ENCODE peak calls at places on chromosomes 4 and X, in four cellular contexts. One of them, this sample, is unnamed.
A peak's percentile ranks its signal among the peaks of the same experiment; 100 is the strongest.

GRCh38 chrX:16119353-16120220 is 3.8 kb upstream of the GRPR start:
- DNase-seq in ovary: no peak
- DNase-seq in cardiac muscle cell: no peak
- DNase-seq in brain microvascular endothelial cell: no peak
- DNase-seq in this sample: no peak

GRCh38 chr4:166577639-166578038 is 656.7 kb downstream of the SPOCK3 start:
- DNase-seq in ovary: no peak
- DNase-seq in cardiac muscle cell: no peak
- DNase-seq in brain microvascular endothelial cell: no peak
- DNase-seq in this sample: no peak

GRCh38 chr4:150510176-150510875 is 71.6 kb upstream of the MAB21L2 start:
- DNase-seq in ovary: no peak
- DNase-seq in brain microvascular endothelial cell: peak; percentile 49
- DNase-seq in cardiac muscle cell: peak; percentile 88
- DNase-seq in this sample: no peak

GRCh38 chrX:150357790-150358189 is 5.3 kb upstream of the MAMLD1 start:
- DNase-seq in brain microvascular endothelial cell: no peak
- DNase-seq in cardiac muscle cell: no peak
- DNase-seq in ovary: no peak
- DNase-seq in this sample: no peak

GRCh38 chrX:132022115-132022862 is 813 bp upstream of the STK26 start:
- DNase-seq in brain microvascular endothelial cell: no peak
- DNase-seq in cardiac muscle cell: peak; percentile 10
- DNase-seq in ovary: no peak
- DNase-seq in this sample: no peak

GRCh38 chr4:156934259-156934635 is 37.4 kb downstream of the PDGFC start:
- DNase-seq in cardiac muscle cell: no peak
- DNase-seq in ovary: no peak
- DNase-seq in brain microvascular endothelial cell: no peak
- DNase-seq in this sample: no peak

GRCh38 chrX:17591741-17592110 is 145.6 kb upstream of the SCML1 start:
- DNase-seq in ovary: no peak
- DNase-seq in brain microvascular endothelial cell: peak; percentile 67
- DNase-seq in cardiac muscle cell: peak; percentile 82
- DNase-seq in this sample: no peak

GRCh38 chr4:106270708-106271107 is 45.3 kb downstream of the TBCK start:
- DNase-seq in brain microvascular endothelial cell: no peak
- DNase-seq in ovary: no peak
- DNase-seq in cardiac muscle cell: no peak
- DNase-seq in this sample: no peak

GRCh38 chr4:100147198-100147597 is 43.1 kb downstream of the DDIT4L start:
- DNase-seq in brain microvascular endothelial cell: no peak
- DNase-seq in cardiac muscle cell: no peak
- DNase-seq in ovary: no peak
- DNase-seq in this sample: no peak

GRCh38 chrX:21725498-21725897 is 32.4 kb downstream of the SMPX start:
- DNase-seq in cardiac muscle cell: no peak
- DNase-seq in ovary: no peak
- DNase-seq in brain microvascular endothelial cell: no peak
- DNase-seq in this sample: no peak

GRCh38 chr4:88477229-88477860 is 20.4 kb downstream of the HERC5 start:
- DNase-seq in ovary: no peak
- DNase-seq in cardiac muscle cell: no peak
- DNase-seq in brain microvascular endothelial cell: no peak
- DNase-seq in this sample: no peak

GRCh38 chr4:88481557-88481956 is 24.6 kb downstream of the HERC5 start:
- DNase-seq in brain microvascular endothelial cell: no peak
- DNase-seq in ovary: no peak
- DNase-seq in cardiac muscle cell: peak; percentile 20
- DNase-seq in this sample: no peak

GRCh38 chr4:88478247-88478646 is 21.3 kb downstream of the HERC5 start:
- DNase-seq in brain microvascular endothelial cell: no peak
- DNase-seq in cardiac muscle cell: no peak
- DNase-seq in ovary: no peak
- DNase-seq in this sample: no peak
- TF ChIP-seq CTCF in brain microvascular endothelial cell: no peak
- TF ChIP-seq CTCF in cardiac muscle cell: no peak
- TF ChIP-seq CTCF in ovary: no peak
- TF ChIP-seq CTCF in this sample: no peak

GRCh38 chr4:103496800-103497199 is 223.0 kb downstream of the TACR3 start:
- DNase-seq in ovary: no peak
- DNase-seq in brain microvascular endothelial cell: no peak
- DNase-seq in cardiac muscle cell: no peak
- DNase-seq in this sample: no peak

GRCh38 chr4:103497692-103498091 is 222.1 kb downstream of the TACR3 start:
- DNase-seq in brain microvascular endothelial cell: no peak
- DNase-seq in ovary: no peak
- DNase-seq in cardiac muscle cell: no peak
- DNase-seq in this sample: no peak

GRCh38 chr4:103493450-103494159 is 226.2 kb downstream of the TACR3 start:
- DNase-seq in brain microvascular endothelial cell: no peak
- DNase-seq in ovary: no peak
- DNase-seq in cardiac muscle cell: no peak
- DNase-seq in this sample: no peak

GRCh38 chr4:103498161-103499070 is 221.4 kb downstream of the TACR3 start:
- DNase-seq in cardiac muscle cell: peak; percentile 45
- DNase-seq in ovary: no peak
- DNase-seq in brain microvascular endothelial cell: peak; percentile 42
- DNase-seq in this sample: no peak

DNA sequence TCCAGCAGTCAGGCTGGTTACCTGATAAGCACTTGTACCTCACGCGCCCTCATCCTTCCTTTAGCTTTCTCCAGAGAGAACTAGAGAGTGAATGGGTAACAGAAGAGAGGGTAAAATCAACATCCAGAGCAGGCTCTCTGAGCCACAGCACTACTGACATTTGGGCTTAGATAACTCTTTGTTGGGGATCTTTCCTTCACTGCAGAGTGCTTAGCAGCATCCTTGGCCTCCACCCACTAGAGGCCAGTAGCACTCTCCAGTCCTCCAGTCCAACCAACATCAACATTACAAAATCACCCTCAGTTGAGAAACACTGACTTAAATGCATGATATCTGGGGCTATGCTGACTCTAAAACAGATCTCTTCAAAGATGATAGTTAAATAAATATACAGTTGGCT is 220.7 kb downstream of the TACR3 start:
- DNase-seq in cardiac muscle cell: peak; percentile 6
- DNase-seq in brain microvascular endothelial cell: no peak
- DNase-seq in ovary: no peak
- DNase-seq in this sample: no peak
- TF ChIP-seq CTCF in cardiac muscle cell: peak; percentile 12
- TF ChIP-seq CTCF in brain microvascular endothelial cell: peak; percentile 32
- TF ChIP-seq CTCF in ovary: no peak
- TF ChIP-seq CTCF in this sample: no peak

GRCh38 chr4:2415881-2416563 is 2.4 kb downstream of the ZFYVE28 start:
- DNase-seq in cardiac muscle cell: no peak
- DNase-seq in ovary: no peak
- DNase-seq in brain microvascular endothelial cell: no peak
- DNase-seq in this sample: no peak

GRCh38 chr4:2415213-2415612 is 3.2 kb downstream of the ZFYVE28 start:
- DNase-seq in ovary: no peak
- DNase-seq in brain microvascular endothelial cell: no peak
- DNase-seq in cardiac muscle cell: no peak
- DNase-seq in this sample: no peak

GRCh38 chr4:2417765-2418651 is at the start of gene ZFYVE28:
- DNase-seq in cardiac muscle cell: no peak
- DNase-seq in brain microvascular endothelial cell: no peak
- DNase-seq in ovary: no peak
- DNase-seq in this sample: no peak

GRCh38 chr4:2417196-2417764 is 1.2 kb downstream of the ZFYVE28 start:
- DNase-seq in ovary: no peak
- DNase-seq in cardiac muscle cell: no peak
- DNase-seq in brain microvascular endothelial cell: no peak
- DNase-seq in this sample: peak; percentile 50

DNA sequence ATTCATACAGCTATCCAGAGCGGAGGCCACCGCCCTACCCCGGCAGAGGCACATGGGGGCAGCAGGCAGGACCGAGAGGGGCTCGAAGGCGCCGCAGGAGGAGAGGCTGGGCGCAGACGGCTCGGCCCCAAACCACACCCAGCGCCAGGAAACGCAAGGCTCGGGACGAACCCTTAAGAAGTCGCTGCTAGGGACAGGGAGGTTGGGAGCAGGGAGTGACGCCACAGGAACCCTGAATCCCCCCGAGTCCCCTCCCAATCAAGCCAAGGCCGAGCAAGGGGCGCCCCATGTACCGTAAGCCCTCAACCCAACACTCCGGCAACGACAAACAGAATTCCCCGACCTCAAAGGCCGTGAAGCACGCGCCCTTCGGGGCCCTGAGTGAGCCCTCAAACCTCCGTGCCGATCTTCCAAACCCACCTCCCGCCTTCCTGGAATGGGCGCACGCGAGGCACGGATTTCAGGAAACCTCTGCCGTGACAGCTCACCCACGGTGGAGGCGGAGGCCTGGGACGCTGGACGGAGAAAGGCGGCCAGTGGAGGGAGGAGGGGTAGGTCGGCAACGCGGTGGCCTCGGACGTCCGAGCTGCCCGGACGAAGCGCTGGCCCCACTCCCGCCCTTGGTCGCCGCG is 1.8 kb downstream of the ZFYVE28 start:
- DNase-seq in ovary: no peak
- DNase-seq in cardiac muscle cell: no peak
- DNase-seq in brain microvascular endothelial cell: no peak
- DNase-seq in this sample: peak; percentile 46
- TF ChIP-seq CTCF in ovary: no peak
- TF ChIP-seq CTCF in cardiac muscle cell: no peak
- TF ChIP-seq CTCF in brain microvascular endothelial cell: no peak
- TF ChIP-seq CTCF in this sample: no peak

DNA sequence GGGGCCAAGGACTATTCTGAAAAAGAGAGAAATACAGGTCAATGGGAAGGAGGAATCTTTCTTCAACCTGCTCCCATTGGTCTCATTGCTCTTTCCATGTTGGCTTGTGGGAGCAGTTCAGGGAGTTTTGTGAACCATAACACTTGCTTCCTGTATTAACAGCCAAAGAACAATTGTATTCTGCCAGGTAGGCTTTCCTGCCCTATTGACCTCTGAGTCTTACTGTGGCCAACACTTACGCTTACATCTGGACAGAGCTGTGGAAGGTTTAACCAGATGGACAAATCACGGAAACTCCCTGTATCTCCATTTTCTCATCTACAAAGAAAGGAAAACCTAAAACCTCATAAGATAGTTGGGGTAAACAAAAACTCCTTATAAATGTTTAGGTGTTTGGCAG is 30.7 kb downstream of the MID1IP1 start:
- DNase-seq in brain microvascular endothelial cell: no peak
- DNase-seq in cardiac muscle cell: no peak
- DNase-seq in ovary: no peak
- DNase-seq in this sample: no peak
- TF ChIP-seq CTCF in brain microvascular endothelial cell: no peak
- TF ChIP-seq CTCF in cardiac muscle cell: no peak
- TF ChIP-seq CTCF in ovary: no peak
- TF ChIP-seq CTCF in this sample: no peak

GRCh38 chr4:71126719-71127118 is 133.3 kb downstream of the DCK start:
- DNase-seq in brain microvascular endothelial cell: peak; percentile 94
- DNase-seq in ovary: no peak
- DNase-seq in cardiac muscle cell: peak; percentile 71
- DNase-seq in this sample: no peak
- TF ChIP-seq CTCF in brain microvascular endothelial cell: no peak
- TF ChIP-seq CTCF in ovary: no peak
- TF ChIP-seq CTCF in cardiac muscle cell: no peak
- TF ChIP-seq CTCF in this sample: no peak

DNA sequence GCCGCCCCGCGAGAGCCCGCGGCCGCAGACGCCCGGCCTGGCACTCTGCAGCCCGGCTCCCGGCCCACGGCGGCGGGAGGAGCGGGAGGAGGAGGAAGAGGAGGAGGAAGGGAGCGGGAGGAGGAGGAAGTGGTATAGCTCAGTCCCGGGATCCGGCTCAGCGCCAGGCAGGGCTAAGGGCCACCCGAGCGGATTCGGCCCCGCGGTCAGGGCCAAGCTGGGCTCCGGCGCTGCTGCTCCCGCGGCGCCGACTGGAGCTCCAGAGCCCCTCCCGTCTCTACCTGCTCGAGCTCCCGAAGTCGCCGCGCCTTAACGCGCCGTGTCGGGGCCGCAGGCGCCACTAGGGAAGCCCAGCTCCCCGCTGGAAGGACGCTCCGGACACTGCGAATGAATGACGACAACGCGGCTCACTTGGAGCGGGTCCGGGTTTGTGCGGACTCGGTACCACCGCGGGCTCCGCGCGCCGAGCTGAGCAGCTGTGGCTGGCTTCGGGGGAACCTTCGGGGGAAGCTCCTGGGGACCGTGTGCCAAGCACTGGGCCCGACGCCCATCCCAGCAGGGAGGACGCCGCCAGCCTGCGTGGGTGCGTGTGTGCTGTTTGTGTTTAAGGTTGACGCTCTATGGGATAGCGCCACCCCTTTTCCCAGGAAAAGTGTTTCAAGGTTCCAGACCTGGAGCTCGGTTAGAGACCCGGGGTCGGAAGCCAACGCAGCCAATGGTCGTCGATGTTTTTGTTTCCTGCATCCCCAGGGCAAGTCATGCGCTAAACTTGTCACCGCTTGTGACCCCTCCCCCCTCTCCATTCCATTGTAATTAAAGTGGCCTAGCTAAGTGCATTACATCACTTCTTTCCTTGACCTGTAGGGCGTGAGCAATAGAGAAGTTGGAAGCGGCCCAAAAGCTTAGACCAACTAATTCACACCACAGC is at the start of gene TBC1D9:
- DNase-seq in brain microvascular endothelial cell: peak; percentile 69
- DNase-seq in cardiac muscle cell: peak; percentile 85
- DNase-seq in ovary: peak; percentile 84
- DNase-seq in this sample: peak; percentile 76
- TF ChIP-seq CTCF in brain microvascular endothelial cell: peak; percentile 28
- TF ChIP-seq CTCF in cardiac muscle cell: peak; percentile 8
- TF ChIP-seq CTCF in ovary: no peak
- TF ChIP-seq CTCF in this sample: no peak

GRCh38 chr4:21077967-21078366 is 377.7 kb downstream of the PACRGL start:
- DNase-seq in ovary: no peak
- DNase-seq in cardiac muscle cell: no peak
- DNase-seq in brain microvascular endothelial cell: no peak
- DNase-seq in this sample: no peak
- TF ChIP-seq CTCF in ovary: no peak
- TF ChIP-seq CTCF in cardiac muscle cell: no peak
- TF ChIP-seq CTCF in brain microvascular endothelial cell: no peak
- TF ChIP-seq CTCF in this sample: no peak

This sample was measured in nephron progenitor cell.